ENCODE peak calls at places on chromosomes 12 and 14, in five cellular contexts. One of them, this sample, is unnamed.

GRCh38 chr12:127528576-127528975 is 738.4 kb upstream of the TMEM132C start:
- DNase-seq in fibroblast of lung: no peak
- DNase-seq in IMR-90: no peak
- DNase-seq in MM.1S: no peak
- DNase-seq in GM23248: no peak
- DNase-seq in this sample: no peak

GRCh38 chr12:120713861-120714482 is 3.7 kb downstream of the UNC119B start:
- DNase-seq in MM.1S: peak; percentile 69
- DNase-seq in fibroblast of lung: peak; percentile 86
- DNase-seq in IMR-90: peak; percentile 82
- DNase-seq in GM23248: peak; percentile 90
- DNase-seq in this sample: peak; percentile 87

GRCh38 chr12:123900898-123901376 is 71.7 kb downstream of the CCDC92 start:
- DNase-seq in GM23248: no peak
- DNase-seq in fibroblast of lung: no peak
- DNase-seq in IMR-90: peak; percentile 44
- DNase-seq in MM.1S: no peak
- DNase-seq in this sample: no peak

GRCh38 chr14:44961151-44961729 is 507 bp downstream of the KLHL28 start:
- DNase-seq in GM23248: peak; percentile 85
- DNase-seq in fibroblast of lung: peak; percentile 63
- DNase-seq in MM.1S: peak; percentile 43
- DNase-seq in IMR-90: peak; percentile 61
- DNase-seq in this sample: peak; percentile 77

GRCh38 chr14:72736791-72737559 is 156.9 kb downstream of the DPF3 start:
- DNase-seq in GM23248: peak; percentile 51
- DNase-seq in fibroblast of lung: peak; percentile 64
- DNase-seq in IMR-90: no peak
- DNase-seq in MM.1S: no peak
- DNase-seq in this sample: no peak

GRCh38 chr14:88181072-88181471 is 142.0 kb downstream of the KCNK10 start:
- DNase-seq in MM.1S: no peak
- DNase-seq in GM23248: no peak
- DNase-seq in fibroblast of lung: no peak
- DNase-seq in IMR-90: no peak
- DNase-seq in this sample: no peak

GRCh38 chr14:52678591-52678990 is 16.8 kb downstream of the ERO1A start:
- DNase-seq in fibroblast of lung: no peak
- DNase-seq in MM.1S: no peak
- DNase-seq in GM23248: no peak
- DNase-seq in IMR-90: no peak
- DNase-seq in this sample: no peak

GRCh38 chr12:76520348-76520747 is 39.2 kb downstream of the OSBPL8 start:
- DNase-seq in fibroblast of lung: peak; percentile 10
- DNase-seq in MM.1S: no peak
- DNase-seq in IMR-90: no peak
- DNase-seq in GM23248: no peak
- DNase-seq in this sample: no peak

GRCh38 chr12:124914392-124915248 is at the start of gene UBC:
- DNase-seq in MM.1S: peak; percentile 71
- DNase-seq in IMR-90: peak; percentile 92
- DNase-seq in GM23248: peak; percentile 93
- DNase-seq in fibroblast of lung: peak; percentile 97
- DNase-seq in this sample: peak; percentile 94

GRCh38 chr12:19482036-19482435 is 42.7 kb downstream of the AEBP2 start:
- DNase-seq in MM.1S: no peak
- DNase-seq in IMR-90: no peak
- DNase-seq in GM23248: no peak
- DNase-seq in fibroblast of lung: no peak
- DNase-seq in this sample: no peak

GRCh38 chr12:51323966-51324895 is at the start of gene BIN2:
- DNase-seq in fibroblast of lung: no peak
- DNase-seq in MM.1S: peak; percentile 76
- DNase-seq in GM23248: no peak
- DNase-seq in IMR-90: no peak
- DNase-seq in this sample: no peak

GRCh38 chr12:92244036-92244435 is 98.4 kb upstream of the BTG1 start:
- DNase-seq in GM23248: peak; percentile 6
- DNase-seq in MM.1S: no peak
- DNase-seq in fibroblast of lung: peak; percentile 92
- DNase-seq in IMR-90: peak; percentile 6
- DNase-seq in this sample: peak; percentile 24
- H3K4me3 ChIP-seq in GM23248: no peak overlapping the region
- H3K4me3 ChIP-seq in MM.1S: no peak overlapping the region
- H3K4me3 ChIP-seq in fibroblast of lung: no peak overlapping the region
- H3K4me3 ChIP-seq in IMR-90: no peak overlapping the region
- H3K4me3 ChIP-seq in this sample: no peak overlapping the region

DNA sequence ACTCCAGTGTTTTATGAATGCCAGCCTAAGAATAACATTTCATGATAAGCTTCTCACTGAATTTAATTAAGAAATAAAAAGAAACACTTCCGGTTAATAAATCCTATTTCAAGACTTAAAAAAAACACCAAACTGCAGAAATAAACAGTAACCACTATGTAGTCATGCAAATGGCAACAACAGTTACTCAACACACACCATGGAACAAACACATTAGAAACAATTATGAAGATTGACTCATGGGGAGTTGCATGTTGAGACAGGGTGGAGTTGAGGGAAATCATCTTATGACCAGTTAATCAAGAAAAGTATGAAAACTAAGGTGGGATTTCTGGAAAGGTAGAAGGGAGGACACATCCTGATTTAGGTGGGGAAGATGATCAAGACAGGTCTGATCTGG is 52.7 kb downstream of the PLBD1 start:
- DNase-seq in fibroblast of lung: peak; percentile 9
- DNase-seq in MM.1S: no peak
- DNase-seq in IMR-90: no peak
- DNase-seq in GM23248: peak; percentile 40
- DNase-seq in this sample: no peak
- H3K9ac ChIP-seq in fibroblast of lung: no peak overlapping the region
- H3K9ac ChIP-seq in MM.1S: no peak overlapping the region
- H3K9ac ChIP-seq in IMR-90: no peak overlapping the region
- H3K9ac ChIP-seq in GM23248: no peak overlapping the region
- H3K9ac ChIP-seq in this sample: no peak overlapping the region

GRCh38 chr12:106132175-106133135 is 6.3 kb downstream of the NUAK1 start:
- DNase-seq in fibroblast of lung: no peak
- DNase-seq in IMR-90: no peak
- DNase-seq in GM23248: no peak
- DNase-seq in MM.1S: no peak
- DNase-seq in this sample: no peak
- H3K4me1 ChIP-seq in fibroblast of lung: peaks cover 26% of the 10 kb centered on the region
- H3K4me1 ChIP-seq in IMR-90: peaks cover 25% of the 10 kb centered on the region
- H3K4me1 ChIP-seq in GM23248: peaks cover 52% of the 10 kb centered on the region
- H3K4me1 ChIP-seq in MM.1S: peaks cover 19% of the 10 kb centered on the region
- H3K4me1 ChIP-seq in this sample: no peaks in the 10 kb centered on the region

GRCh38 chr14:69683971-69684370 is 72.6 kb downstream of the SUSD6 start:
- DNase-seq in MM.1S: no peak
- DNase-seq in GM23248: no peak
- DNase-seq in IMR-90: no peak
- DNase-seq in fibroblast of lung: no peak
- DNase-seq in this sample: no peak
- H3K4me3 ChIP-seq in MM.1S: no peak overlapping the region
- H3K4me3 ChIP-seq in GM23248: no peak overlapping the region
- H3K4me3 ChIP-seq in IMR-90: no peak overlapping the region
- H3K4me3 ChIP-seq in fibroblast of lung: no peak overlapping the region
- H3K4me3 ChIP-seq in this sample: no peak overlapping the region

GRCh38 chr12:25994252-25994651 is 35.8 kb downstream of the RASSF8 start:
- DNase-seq in fibroblast of lung: peak; percentile 97
- DNase-seq in MM.1S: no peak
- DNase-seq in IMR-90: peak; percentile 96
- DNase-seq in GM23248: peak; percentile 97
- DNase-seq in this sample: no peak

GRCh38 chr12:25994901-25995625 is 36.6 kb downstream of the RASSF8 start:
- DNase-seq in fibroblast of lung: no peak
- DNase-seq in IMR-90: no peak
- DNase-seq in GM23248: peak; percentile 73
- DNase-seq in MM.1S: no peak
- DNase-seq in this sample: no peak

GRCh38 chr12:25995906-25996305 is 37.4 kb downstream of the RASSF8 start:
- DNase-seq in GM23248: peak; percentile 41
- DNase-seq in IMR-90: peak; percentile 60
- DNase-seq in MM.1S: no peak
- DNase-seq in fibroblast of lung: peak; percentile 25
- DNase-seq in this sample: no peak

GRCh38 chr12:25996677-25997076 is 38.2 kb downstream of the RASSF8 start:
- DNase-seq in fibroblast of lung: no peak
- DNase-seq in MM.1S: no peak
- DNase-seq in IMR-90: no peak
- DNase-seq in GM23248: peak; percentile 39
- DNase-seq in this sample: no peak

DNA sequence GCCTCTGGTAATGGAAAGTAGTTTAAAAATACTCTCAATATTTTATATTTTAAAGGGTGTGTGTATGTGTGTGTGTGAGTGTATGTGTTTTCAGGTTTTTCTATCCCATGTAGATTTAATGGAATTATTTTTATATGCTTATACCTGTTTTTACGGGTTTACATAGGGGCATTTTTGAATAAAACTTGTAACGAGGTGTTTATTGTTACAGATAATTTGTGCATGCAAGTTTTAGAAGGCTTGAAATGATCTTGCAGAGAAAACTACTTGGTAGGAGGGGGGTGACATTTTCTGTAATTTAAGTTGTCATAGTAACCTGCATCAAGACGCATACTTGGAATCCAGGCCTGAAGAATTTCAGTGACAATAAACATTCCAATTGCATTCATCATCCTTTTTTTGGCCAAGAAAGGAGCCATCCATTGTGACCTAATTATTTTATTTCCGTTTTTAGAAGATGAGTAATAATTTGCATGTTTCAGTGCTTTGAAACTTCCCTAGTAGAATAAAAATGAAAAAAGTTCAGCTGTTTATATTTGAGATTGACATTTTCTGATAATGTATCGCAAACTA is 39.0 kb downstream of the RASSF8 start:
- DNase-seq in IMR-90: peak; percentile 93
- DNase-seq in fibroblast of lung: peak; percentile 80
- DNase-seq in GM23248: peak; percentile 93
- DNase-seq in MM.1S: no peak
- DNase-seq in this sample: no peak
- H3K9ac ChIP-seq in IMR-90: no peak overlapping the region
- H3K9ac ChIP-seq in fibroblast of lung: no peak overlapping the region
- H3K9ac ChIP-seq in GM23248: peak overlapping the region; percentile 66
- H3K9ac ChIP-seq in MM.1S: no peak overlapping the region
- H3K9ac ChIP-seq in this sample: no peak overlapping the region

DNA sequence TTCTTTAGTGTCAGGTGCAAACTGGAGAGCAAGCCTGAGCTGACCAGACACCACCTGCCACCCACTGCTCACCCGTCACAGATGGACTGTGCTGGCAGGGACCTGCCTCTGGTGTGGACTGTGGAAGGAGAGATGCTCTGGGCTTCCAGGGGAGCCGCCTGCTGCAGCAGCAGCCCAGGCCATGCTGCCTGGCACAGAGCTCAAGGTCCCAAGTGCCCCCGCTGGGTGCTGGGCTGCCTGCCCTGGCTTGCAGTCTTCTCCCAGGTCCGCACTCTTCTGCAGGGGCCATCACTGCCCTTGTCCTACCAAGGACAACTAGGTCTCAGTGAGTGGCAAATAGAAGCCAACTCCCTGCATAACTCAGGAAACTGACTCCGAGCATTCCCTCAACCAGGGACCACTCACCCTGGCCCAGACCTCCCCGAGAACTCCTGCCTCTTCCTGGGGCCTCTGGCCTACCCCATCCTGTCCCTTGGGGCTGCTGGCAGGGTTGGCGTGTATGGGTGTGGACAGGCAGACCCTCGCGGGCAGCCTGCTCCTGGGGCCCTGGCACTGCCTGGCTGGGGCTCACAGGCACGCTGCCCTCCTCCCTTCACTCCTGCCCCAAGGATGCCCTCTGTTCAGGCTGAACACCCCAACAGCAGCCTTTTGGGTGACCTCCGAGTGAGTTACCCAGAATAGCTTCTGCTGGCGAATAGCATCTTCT is 9.3 kb downstream of the AMN start:
- DNase-seq in GM23248: no peak
- DNase-seq in IMR-90: no peak
- DNase-seq in MM.1S: no peak
- DNase-seq in fibroblast of lung: no peak
- DNase-seq in this sample: no peak
- H3K4me1 ChIP-seq in GM23248: no peaks in the 10 kb centered on the region
- H3K4me1 ChIP-seq in IMR-90: peaks cover 13% of the 10 kb centered on the region
- H3K4me1 ChIP-seq in MM.1S: no peaks in the 10 kb centered on the region
- H3K4me1 ChIP-seq in fibroblast of lung: peaks cover 5% of the 10 kb centered on the region
- H3K4me1 ChIP-seq in this sample: peaks cover 14% of the 10 kb centered on the region

This sample was measured in colonic mucosa.